ENCODE peak calls at places on chromosomes 16 and 17, in eight cellular contexts. U is mesothelial cell of epicardium; S is effector memory CD4-positive, alpha-beta T cell; D is nephron progenitor cell; G is H1; W is lung; Y is HT-29; M is activated gamma-delta T cell treated with Interleukin-2 at 50 U/mL for 16 hours. B is an unnamed sample.

GRCh38 chr17:2198917-2199316 is 104.7 kb downstream of the SMG6 start:
- DNase-seq in D (no peak), W (no peak), G (no peak), S (no peak), U (no peak), M (no peak), Y (no peak), B (no peak)

GRCh38 chr17:58289869-58290268 is 9.1 kb upstream of the MPO start:
- DNase-seq in Y (peak), G (peak), U (no peak), W (no peak), M (no peak), D (no peak), S (no peak), B (no peak)

GRCh38 chr16:19809121-19809635 is 75.5 kb downstream of the GPRC5B start:
- DNase-seq in M (no peak), U (no peak), W (no peak), S (no peak), G (no peak), Y (no peak), D (no peak), B (no peak)

GRCh38 chr17:79160980-79161621 is 86.5 kb downstream of the ENGASE start:
- DNase-seq in M (no peak), D (no peak), W (no peak), S (no peak), Y (no peak), U (no peak), G (no peak), B (no peak)

GRCh38 chr16:52896478-52897164 is 156.1 kb downstream of the CHD9NB start:
- DNase-seq in S (no peak), G (no peak), M (no peak), Y (no peak), D (no peak), W (no peak), U (no peak), B (no peak)

GRCh38 chr16:78183886-78184553 is 84.6 kb downstream of the WWOX start:
- DNase-seq in U (no peak), D (no peak), G (no peak), W (no peak), M (no peak), S (no peak), Y (no peak), B (no peak)

GRCh38 chr16:77589071-77589755 is 133.1 kb upstream of the NUDT7 start:
- DNase-seq in W (no peak), Y (no peak), S (no peak), U (no peak), D (no peak), M (no peak), G (no peak), B (no peak)

GRCh38 chr17:75816693-75817092 is 27.5 kb downstream of the UNC13D start:
- DNase-seq in G (no peak), W (no peak), Y (no peak), S (no peak), U (no peak), M (no peak), D (no peak), B (no peak)

GRCh38 chr17:56125830-56126819 is 27.1 kb upstream of the ANKFN1 start:
- DNase-seq in D (peak), S (no peak), Y (peak), U (no peak), M (no peak), W (no peak), G (peak), B (no peak)

GRCh38 chr17:56785396-56785795 is 48.3 kb downstream of the C17orf67 start:
- DNase-seq in Y (no peak), W (no peak), G (no peak), M (no peak), S (no peak), D (no peak), U (no peak), B (no peak)

GRCh38 chr16:84410361-84411138 is 42.2 kb downstream of the ATP2C2 start:
- DNase-seq in D (no peak), G (no peak), M (no peak), Y (peak), W (no peak), S (no peak), U (no peak), B (no peak)